ENCODE peak calls at places on chromosomes 12 and 14, in six cellular contexts. S is keratinocyte, J is tibial artery, G is lung, R is psoas muscle, P is adrenal gland. D is an unnamed sample. For H3K4me1, the result is how much of the 10 kb centered on the place peaks cover.

GRCh38 chr12:31832740-31833540 is 104.1 kb upstream of the AMN1 start:
- DNase-seq in S (no peak), P (peak), R (no peak), J (no peak), G (no peak), D (no peak)

GRCh38 chr12:68222336-68222735 is 3.3 kb downstream of the IL26 start:
- DNase-seq in R (no peak), S (no peak), G (no peak), J (no peak), P (no peak), D (no peak)

GRCh38 chr12:38783304-38783703 is 122.1 kb downstream of the CPNE8 start:
- DNase-seq in S (no peak), R (peak), G (no peak), J (no peak), P (no peak), D (no peak)

GRCh38 chr12:28222959-28223662 is 32.9 kb downstream of the CCDC91 start:
- DNase-seq in P (no peak), J (no peak), S (no peak), G (no peak), R (no peak), D (no peak)

GRCh38 chr12:108757842-108758241 is 26.5 kb upstream of the CORO1C start:
- DNase-seq in J (no peak), P (no peak), R (no peak), G (no peak), S (no peak), D (no peak)

GRCh38 chr14:95609398-95609990 is 74.6 kb downstream of the GLRX5 start:
- DNase-seq in P (peak), G (no peak), J (no peak), S (no peak), R (no peak), D (no peak)

GRCh38 chr12:101782544-101782855 is 43.2 kb upstream of the SYCP3 start:
- DNase-seq in R (no peak), J (no peak), G (no peak), S (no peak), P (no peak), D (no peak)

GRCh38 chr12:47896633-47897032 is 8.2 kb downstream of the VDR start:
- DNase-seq in S (no peak), G (no peak), J (no peak), R (no peak), P (peak), D (no peak)

GRCh38 chr12:72178871-72179270 is 93.3 kb upstream of the TRHDE start:
- DNase-seq in S (no peak), R (no peak), P (no peak), J (no peak), G (no peak), D (no peak)

GRCh38 chr12:64175254-64175945 is 46.7 kb downstream of the KICS2 start:
- DNase-seq in J (no peak), S (no peak), P (no peak), R (no peak), G (no peak), D (no peak)

GRCh38 chr12:56941299-56942017 is 7.2 kb upstream of the SDR9C7 start:
- DNase-seq in S (peak), P (no peak), J (no peak), G (no peak), R (no peak), D (no peak)

GRCh38 chr14:74973003-74973614 is 17.7 kb upstream of the PGF start:
- DNase-seq in R (peak), P (peak), G (no peak), S (no peak), J (peak), D (no peak)

GRCh38 chr12:113088971-113089756 is 32.6 kb downstream of the DTX1 start:
- DNase-seq in P (no peak), G (no peak), S (no peak), J (no peak), R (no peak), D (no peak)

GRCh38 chr12:1575287-1575798 is 19.0 kb downstream of the FBXL14 start:
- DNase-seq in G (no peak), J (no peak), R (no peak), P (no peak), S (no peak), D (no peak)

GRCh38 chr14:23624830-23625404 is 11.2 kb upstream of the DHRS2 start:
- DNase-seq in S (no peak), G (no peak), P (no peak), J (no peak), R (no peak), D (no peak)

GRCh38 chr14:39434401-39434800 is 2.2 kb upstream of the FBXO33 start:
- DNase-seq in G (no peak), J (no peak), S (no peak), R (no peak), P (no peak), D (no peak)

GRCh38 chr12:127546721-127547505 is 720.1 kb upstream of the TMEM132C start:
- DNase-seq in J (no peak), G (no peak), P (no peak), R (no peak), S (no peak), D (no peak)

GRCh38 chr12:24851816-24852337 is 97.0 kb downstream of the BCAT1 start:
- DNase-seq in S (no peak), J (no peak), G (no peak), P (no peak), R (no peak), D (no peak)

GRCh38 chr14:87049886-87050820 is 942.8 kb downstream of the GALC start:
- DNase-seq in J (no peak), G (no peak), R (no peak), P (no peak), S (peak), D (no peak)

GRCh38 chr12:101829639-101830390 is 944 bp downstream of the GNPTAB start:
- DNase-seq in G (no peak), P (no peak), R (no peak), J (no peak), S (no peak), D (peak)

GRCh38 chr14:33588771-33589170 is 362.1 kb downstream of the EGLN3 start:
- DNase-seq in G (no peak), P (no peak), S (no peak), J (no peak), R (no peak), D (no peak)

GRCh38 chr12:124457287-124458219 is 109.9 kb downstream of the NCOR2 start:
- DNase-seq in G (peak), P (peak), S (no peak), J (peak), R (peak), D (peak)
- H3K27ac ChIP-seq in G (peak), P (peak), S (no peak), J (peak), R (peak), D (peak)

GRCh38 chr14:64513271-64513670 is 8.7 kb downstream of the ZBTB1 start:
- DNase-seq in R (no peak), S (no peak), P (no peak), G (no peak), J (no peak), D (no peak)
- H3K4me1 ChIP-seq in R (under half), S (under half), P (under half), G (under half), J (under half), D (half or more)

DNA sequence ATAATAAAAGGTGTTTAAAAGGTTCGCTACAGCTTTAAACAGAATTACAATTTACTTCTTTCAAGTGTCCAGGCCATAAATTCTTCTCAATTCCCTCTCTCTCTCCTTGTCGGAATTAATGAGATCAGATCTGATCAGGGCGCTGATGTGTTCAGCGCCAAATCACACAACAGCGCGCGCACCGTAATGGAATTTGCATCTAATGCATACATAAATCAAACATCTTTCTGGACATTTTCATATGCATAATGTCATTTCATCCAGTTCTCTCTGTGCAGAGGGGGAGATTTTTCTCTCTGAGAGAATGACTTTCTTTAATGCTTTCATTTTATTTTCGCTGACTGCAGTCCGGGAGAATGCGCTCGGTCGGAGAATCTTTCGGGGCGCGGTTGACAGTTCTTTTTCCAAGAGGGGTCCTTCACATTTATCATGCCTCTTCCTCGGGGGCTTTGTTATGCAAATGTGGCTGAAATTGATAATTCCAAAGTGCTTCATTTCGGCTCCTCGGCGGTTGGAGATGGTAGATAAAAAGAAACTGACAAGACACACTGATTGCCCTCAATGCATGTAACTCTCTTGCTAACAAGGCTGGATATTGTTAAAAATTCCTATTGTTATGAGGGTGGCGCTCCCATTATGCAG is 615.9 kb downstream of the VRK1 start:
- DNase-seq in G (no peak), R (no peak), P (no peak), S (no peak), J (no peak), D (no peak)
- TF ChIP-seq CTCF in G (no peak), R (no peak), P (no peak), S (no peak), J (no peak), D (no peak)

DNA sequence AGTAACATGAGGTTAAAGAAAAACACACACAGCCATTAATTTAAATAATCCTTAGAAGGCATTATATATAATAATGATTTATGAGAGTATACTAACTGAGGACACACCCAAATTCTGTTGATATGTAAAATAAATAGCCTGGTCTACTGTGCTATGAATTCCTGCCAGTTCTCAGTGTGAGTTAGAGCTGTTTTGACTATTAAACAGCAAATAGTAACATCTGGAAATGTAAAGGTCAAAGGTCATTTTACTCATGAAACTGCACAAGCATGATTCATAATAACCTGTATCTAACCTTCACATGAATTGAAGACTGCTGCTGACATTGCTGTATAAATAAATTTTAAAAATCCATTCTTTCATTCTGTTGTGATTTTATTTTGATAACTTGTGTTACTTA is 966.7 kb downstream of the SLC6A15 start:
- DNase-seq in J (no peak), S (peak), R (no peak), P (no peak), G (no peak), D (no peak)
- H3K27ac ChIP-seq in J (no peak), S (no peak), R (no peak), P (no peak), G (no peak), D (no peak)

DNA sequence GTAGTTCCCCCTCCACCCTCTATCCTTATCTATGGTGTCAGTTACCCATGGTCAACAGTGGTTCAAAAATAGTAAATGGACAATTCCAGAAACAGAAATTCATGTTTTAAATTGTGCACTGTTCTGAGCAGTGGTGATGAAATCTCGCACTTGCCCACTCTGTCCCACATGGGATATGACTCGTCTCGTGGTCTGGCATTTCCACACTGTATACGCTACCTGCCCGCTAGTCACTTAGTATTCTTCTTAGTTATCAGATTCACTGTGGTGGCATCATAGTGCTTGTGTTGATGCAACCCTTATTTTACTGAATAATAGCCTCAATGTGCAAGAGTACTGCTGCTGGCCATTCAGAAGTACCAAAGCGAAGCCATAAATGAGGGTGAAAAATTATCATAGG is 507.0 kb downstream of the SNAPC1 start:
- DNase-seq in G (no peak), S (no peak), P (no peak), J (no peak), R (no peak), D (no peak)
- H3K4me1 ChIP-seq in G (under half), S (under half), P (under half), J (under half), R (under half), D (under half)

GRCh38 chr12:10719482-10719881 is 3.6 kb downstream of the YBX3 start:
- DNase-seq in R (peak), J (no peak), S (no peak), G (no peak), P (no peak), D (no peak)

GRCh38 chr12:10720974-10721565 is 2.1 kb downstream of the YBX3 start:
- DNase-seq in P (no peak), R (no peak), G (no peak), S (no peak), J (no peak), D (no peak)

GRCh38 chr12:10721654-10722501 is 1.2 kb downstream of the YBX3 start:
- DNase-seq in J (peak), P (peak), G (peak), S (no peak), R (peak), D (peak)

GRCh38 chr12:10722905-10723866 is at the start of gene YBX3:
- DNase-seq in G (peak), R (peak), P (peak), J (peak), S (no peak), D (peak)

DNA sequence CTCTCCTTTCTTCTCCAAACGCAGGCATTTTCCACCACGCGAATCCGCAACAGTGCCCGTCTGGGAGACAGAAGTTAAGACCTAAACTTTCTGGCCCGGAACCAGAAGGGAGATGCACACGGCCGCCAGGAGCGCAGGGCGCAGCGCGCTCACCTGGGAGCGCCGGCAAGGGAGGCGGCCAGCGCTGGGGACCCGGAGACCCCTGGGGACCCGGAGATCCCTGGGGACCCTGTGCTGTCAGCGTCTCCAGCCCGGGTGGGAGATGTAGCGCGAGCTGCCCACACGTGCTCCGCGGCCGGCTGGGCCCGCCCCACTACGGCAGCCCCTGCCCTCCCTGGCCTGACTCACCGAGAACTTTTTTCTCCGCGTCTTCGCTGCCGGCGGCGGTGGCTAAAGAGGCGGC is 620 bp downstream of the YBX3 start:
- DNase-seq in R (peak), G (peak), J (peak), P (peak), S (no peak), D (peak)
- TF ChIP-seq CTCF in R (peak), G (no peak), J (peak), P (no peak), S (no peak), D (no peak)

GRCh38 chr14:105465209-105466031 is 9.2 kb upstream of the CRIP2 start:
- DNase-seq in R (no peak), G (peak), S (no peak), P (no peak), J (no peak), D (peak)

GRCh38 chr14:105466491-105467248 is 8.0 kb upstream of the CRIP2 start:
- DNase-seq in S (no peak), G (no peak), J (no peak), P (no peak), R (no peak), D (peak)

GRCh38 chr14:105467249-105467941 is 7.2 kb upstream of the CRIP2 start:
- DNase-seq in S (no peak), J (no peak), G (no peak), R (no peak), P (no peak), D (no peak)

GRCh38 chr14:105461903-105462302 is 12.7 kb upstream of the CRIP2 start:
- DNase-seq in P (no peak), S (no peak), R (no peak), J (no peak), G (no peak), D (no peak)

GRCh38 chr14:105464501-105464900 is 10.1 kb upstream of the CRIP2 start:
- DNase-seq in S (no peak), G (no peak), J (no peak), P (no peak), R (no peak), D (no peak)
- H3K27ac ChIP-seq in S (no peak), G (no peak), J (no peak), P (no peak), R (no peak), D (peak)

GRCh38 chr12:6226701-6227096 is 26.5 kb downstream of the CD9 start:
- DNase-seq in S (no peak), G (no peak), R (peak), P (no peak), J (peak), D (no peak)

GRCh38 chr12:6228535-6229223 is 28.5 kb downstream of the CD9 start:
- DNase-seq in G (no peak), J (peak), R (peak), P (no peak), S (no peak), D (no peak)

GRCh38 chr12:6224550-6224949 is 24.4 kb downstream of the CD9 start:
- DNase-seq in P (peak), J (peak), G (no peak), R (peak), S (no peak), D (no peak)

GRCh38 chr12:6225630-6226001 is 25.4 kb downstream of the CD9 start:
- DNase-seq in P (no peak), J (no peak), R (no peak), G (no peak), S (no peak), D (no peak)

DNA sequence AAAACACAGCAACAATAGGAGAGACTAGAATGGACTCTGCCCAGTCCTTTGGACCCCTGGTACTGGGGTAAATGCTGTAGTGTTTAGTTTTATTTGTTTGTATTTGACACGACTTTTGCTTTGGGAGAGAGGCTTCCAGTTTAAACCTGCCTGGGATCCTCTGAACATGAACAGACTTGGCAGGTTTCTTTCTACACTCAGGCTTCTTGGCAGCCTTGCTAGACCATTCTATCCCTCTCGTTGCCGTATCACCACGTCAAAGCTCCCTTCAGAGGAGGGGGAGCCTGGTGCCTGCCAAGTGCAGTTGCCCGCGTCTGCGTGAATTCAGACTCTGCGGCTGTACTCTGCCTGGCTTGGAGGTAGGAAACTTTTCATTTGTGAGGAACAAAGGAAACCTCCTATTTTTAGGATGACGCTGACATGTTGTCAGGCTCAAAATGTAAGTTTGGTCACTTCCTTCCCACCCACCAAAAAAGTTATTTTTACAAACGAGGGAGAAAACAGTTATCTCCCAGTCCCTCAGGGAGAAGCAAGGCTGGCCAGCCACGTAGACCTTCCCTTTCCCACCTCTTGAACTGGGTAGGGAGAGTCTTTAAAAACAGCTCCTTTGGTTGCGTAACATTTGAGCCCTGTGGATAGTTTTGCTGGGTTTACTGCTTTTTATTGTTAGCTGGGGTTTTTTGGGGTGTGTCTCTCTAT is 26.0 kb downstream of the CD9 start:
- DNase-seq in P (peak), S (no peak), G (no peak), R (peak), J (peak), D (peak)
- H3K4me1 ChIP-seq in P (half or more), S (half or more), G (under half), R (half or more), J (half or more), D (half or more)